ENCODE peak calls at places on chromosomes 7 and 10, in six cellular contexts. S is endothelial cell of umbilical vein, J is tibial artery, M is uterus, V is lower lobe of right lung, E is left ventricle myocardium inferior. G is an unnamed sample.

GRCh38 chr7:136193940-136194339 is 216.8 kb upstream of the MTPN start:
- DNase-seq in S (no peak), J (no peak), M (no peak), V (no peak), E (no peak), G (no peak)

GRCh38 chr10:76467104-76467503 is 1035.7 kb downstream of the LRMDA start:
- DNase-seq in S (no peak), J (no peak), M (no peak), V (no peak), E (no peak), G (no peak)

GRCh38 chr10:8844141-8844540 is 789.7 kb downstream of the GATA3 start:
- DNase-seq in S (no peak), J (no peak), M (no peak), V (no peak), E (no peak), G (no peak)

GRCh38 chr10:121841862-121842261 is 86.0 kb downstream of the ATE1 start:
- DNase-seq in S (no peak), J (no peak), M (no peak), V (no peak), E (no peak), G (no peak)

GRCh38 chr7:140284062-140284461 is 107.3 kb upstream of the KDM7A start:
- DNase-seq in S (no peak), J (no peak), M (no peak), V (no peak), E (no peak), G (no peak)

GRCh38 chr10:62057359-62057758 is 155.9 kb downstream of the ARID5B start:
- DNase-seq in S (no peak), J (no peak), M (peak; percentile 49), V (no peak), E (no peak), G (no peak)

GRCh38 chr10:69446229-69446628 is 5.0 kb upstream of the TSPAN15 start:
- DNase-seq in S (no peak), J (no peak), M (no peak), V (no peak), E (no peak), G (no peak)

GRCh38 chr7:95718556-95719410 is 53.6 kb upstream of the DYNC1I1 start:
- DNase-seq in S (peak; percentile 50), J (no peak), M (no peak), V (no peak), E (no peak), G (no peak)

GRCh38 chr7:155395176-155395797 is 62.6 kb upstream of the EN2 start:
- DNase-seq in S (no peak), J (no peak), M (no peak), V (no peak), E (no peak), G (no peak)

GRCh38 chr10:112585052-112585451 is 138.0 kb downstream of the VTI1A start:
- DNase-seq in S (no peak), J (no peak), M (no peak), V (no peak), E (no peak), G (no peak)

GRCh38 chr10:90614631-90615030 is 243.2 kb downstream of the HTR7 start:
- DNase-seq in S (no peak), J (no peak), M (no peak), V (no peak), E (no peak), G (no peak)

GRCh38 chr10:119413738-119414611 is 128.5 kb downstream of the RGS10 start:
- DNase-seq in S (no peak), J (no peak), M (no peak), V (no peak), E (peak; percentile 66), G (peak; percentile 70)

GRCh38 chr7:11330208-11330607 is 356.5 kb downstream of the PHF14 start:
- DNase-seq in S (no peak), J (no peak), M (no peak), V (no peak), E (no peak), G (no peak)

GRCh38 chr10:118763202-118763988 is 8.6 kb upstream of the CACUL1 start:
- DNase-seq in S (no peak), J (no peak), M (no peak), V (no peak), E (no peak), G (no peak)

GRCh38 chr7:30470783-30471182 is 7.8 kb downstream of the NOD1 start:
- DNase-seq in S (peak; percentile 92), J (no peak), M (peak; percentile 81), V (peak; percentile 61), E (no peak), G (no peak)

GRCh38 chr7:143322646-143323343 is 6.9 kb downstream of the CLCN1 start:
- DNase-seq in S (peak; percentile 54), J (no peak), M (no peak), V (no peak), E (peak; percentile 52), G (no peak)

GRCh38 chr10:49071221-49071761 is 44.0 kb downstream of the VSTM4 start:
- DNase-seq in S (no peak), J (no peak), M (no peak), V (no peak), E (no peak), G (no peak)

GRCh38 chr10:3471927-3472704 is 299.5 kb upstream of the PITRM1 start:
- DNase-seq in S (peak; percentile 72), J (no peak), M (no peak), V (no peak), E (no peak), G (no peak)

GRCh38 chr10:93062499-93063216 is 2.1 kb downstream of the CYP26C1 start:
- DNase-seq in S (no peak), J (no peak), M (no peak), V (peak; percentile 57), E (no peak), G (no peak)
- H3K4me3 ChIP-seq in S (no peak overlapping the region), J (peak overlapping the region; percentile 33), M (no peak overlapping the region), V (peak overlapping the region; percentile 40), E (peak overlapping the region; percentile 54), G (peak overlapping the region; percentile 50)

DNA sequence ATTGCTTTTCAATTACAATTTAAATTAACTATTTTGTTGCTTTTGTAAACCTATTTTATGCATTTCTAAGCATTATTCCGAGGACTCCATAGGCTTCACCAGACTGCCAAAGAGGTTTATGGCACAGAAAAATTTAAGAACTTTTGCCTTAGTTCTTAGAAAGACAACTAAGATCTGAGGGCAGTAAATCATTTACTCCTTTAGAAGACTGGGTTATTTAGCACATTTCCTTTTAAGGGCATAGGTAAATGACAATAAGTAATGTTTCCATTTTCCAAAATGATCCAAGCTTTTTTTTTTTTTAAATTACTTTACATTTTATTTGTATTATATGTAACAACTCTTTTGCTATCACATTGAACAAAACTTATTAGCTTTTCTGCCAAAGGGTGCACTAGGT is 15.0 kb upstream of the STEAP4 start:
- DNase-seq in S (no peak), J (no peak), M (no peak), V (no peak), E (no peak), G (no peak)
- TF ChIP-seq CTCF in S (no peak), J (no peak), M (no peak), V (no peak), E (no peak), G (no peak)

DNA sequence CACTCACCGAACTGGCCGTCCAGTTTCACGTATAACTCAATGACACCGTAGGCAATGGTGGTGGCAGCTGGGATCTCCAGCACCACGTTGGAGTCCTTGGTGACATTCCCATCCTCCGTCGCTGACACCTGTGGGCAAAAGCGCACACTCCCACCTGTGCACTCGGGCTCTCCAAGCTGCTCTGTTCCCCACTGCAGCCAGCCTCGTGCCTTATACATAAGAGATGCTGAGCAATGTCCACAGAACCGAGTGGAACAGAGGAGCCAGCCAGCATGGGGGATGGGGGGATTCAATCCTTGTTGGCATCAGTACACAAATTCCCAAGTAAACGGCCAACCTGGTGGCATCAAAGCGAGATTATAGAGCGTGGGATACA is 40.0 kb downstream of the GSDME start:
- DNase-seq in S (no peak), J (no peak), M (no peak), V (no peak), E (no peak), G (no peak)
- H3K4me3 ChIP-seq in S (no peak overlapping the region), J (no peak overlapping the region), M (no peak overlapping the region), V (no peak overlapping the region), E (no peak overlapping the region), G (no peak overlapping the region)

GRCh38 chr10:81848514-81848913 is 26.5 kb upstream of the NRG3 start:
- DNase-seq in S (peak; percentile 5), J (no peak), M (no peak), V (no peak), E (no peak), G (no peak)

GRCh38 chr10:81848931-81849330 is 26.1 kb upstream of the NRG3 start:
- DNase-seq in S (no peak), J (no peak), M (no peak), V (no peak), E (no peak), G (no peak)

GRCh38 chr10:81847675-81848074 is 27.3 kb upstream of the NRG3 start:
- DNase-seq in S (no peak), J (no peak), M (no peak), V (no peak), E (no peak), G (no peak)

GRCh38 chr10:81838950-81839349 is 36.0 kb upstream of the NRG3 start:
- DNase-seq in S (peak; percentile 30), J (no peak), M (no peak), V (no peak), E (no peak), G (no peak)

GRCh38 chr10:81843042-81843441 is 32.0 kb upstream of the NRG3 start:
- DNase-seq in S (peak; percentile 34), J (no peak), M (no peak), V (no peak), E (no peak), G (no peak)
- TF ChIP-seq CTCF in S (peak; percentile 23), J (no peak), M (no peak), V (no peak), E (no peak), G (no peak)

GRCh38 chr10:21368728-21369425 is 156.6 kb downstream of the SKIDA1 start:
- DNase-seq in S (peak; percentile 50), J (no peak), M (peak; percentile 76), V (no peak), E (no peak), G (no peak)
- H3K4me3 ChIP-seq in S (no peak overlapping the region), J (no peak overlapping the region), M (no peak overlapping the region), V (no peak overlapping the region), E (no peak overlapping the region), G (no peak overlapping the region)

DNA sequence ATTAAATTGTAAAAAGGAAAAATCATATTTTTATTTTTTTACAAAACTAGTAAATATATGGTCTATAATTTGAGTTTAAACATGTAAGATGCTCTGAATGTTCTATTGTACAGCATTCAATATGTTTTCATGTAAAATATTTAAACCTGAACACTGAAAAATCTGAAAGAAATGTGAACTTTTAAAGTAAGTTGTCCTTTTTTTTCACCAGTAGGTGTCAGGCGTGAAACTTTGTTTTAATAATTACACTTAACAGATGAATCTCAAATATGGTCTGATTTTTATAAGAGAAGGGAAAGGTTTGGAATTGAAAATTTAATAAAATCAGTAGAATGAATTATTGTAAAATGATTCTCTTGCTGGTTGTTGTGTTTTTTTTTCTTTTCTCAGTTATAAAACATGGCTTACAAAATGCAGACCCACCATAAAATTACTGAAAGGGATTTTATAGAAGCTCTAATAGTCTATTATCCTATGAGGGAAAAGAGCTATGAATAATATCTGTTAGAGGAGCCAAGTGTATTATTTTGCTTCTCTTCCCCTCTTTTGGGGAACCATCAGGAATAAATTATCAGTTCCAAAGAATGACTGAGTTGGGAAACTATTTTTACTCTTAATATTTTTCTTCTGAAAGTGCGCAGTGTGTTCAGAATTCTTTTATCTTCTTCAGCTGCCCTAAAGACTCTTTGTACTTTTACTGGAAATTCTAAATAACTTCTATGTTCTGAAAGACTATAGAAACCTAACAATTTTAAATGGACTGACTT is 217.7 kb upstream of the FZD1 start:
- DNase-seq in S (peak; percentile 21), J (no peak), M (no peak), V (no peak), E (no peak), G (no peak)
- TF ChIP-seq CTCF in S (no peak), J (peak; percentile 24), M (peak; percentile 23), V (peak; percentile 18), E (peak; percentile 43), G (peak; percentile 3)